ENCODE peak calls at places on chromosomes 12 and 14, in seven cellular contexts. Q is right lobe of liver, U is fibroblast of pulmonary artery, L is neural crest cell, P is AG04450, C is bronchial epithelial cell, J is choroid plexus epithelial cell. V is an unnamed sample.

GRCh38 chr12:51833446-51834227 is 14.9 kb downstream of the FIGNL2 start:
- DNase-seq in Q (no peak), U (no peak), L (no peak), P (no peak), C (no peak), J (no peak), V (no peak)

GRCh38 chr12:3746758-3747157 is 6.2 kb downstream of the CRACR2A start:
- DNase-seq in Q (peak), U (no peak), L (no peak), P (no peak), C (no peak), J (no peak), V (no peak)

GRCh38 chr12:127041985-127042625 is 1224.9 kb upstream of the TMEM132C start:
- DNase-seq in Q (no peak), U (no peak), L (no peak), P (no peak), C (peak), J (no peak), V (peak)

GRCh38 chr12:40105515-40106201 is at the start of gene SLC2A13:
- DNase-seq in Q (peak), U (peak), L (peak), P (peak), C (peak), J (peak), V (peak)

GRCh38 chr12:109385339-109386078 is 37.8 kb downstream of the MYO1H start:
- DNase-seq in Q (no peak), U (peak), L (no peak), P (peak), C (peak), J (peak), V (peak)

GRCh38 chr12:93689076-93689834 is 12.1 kb downstream of the CRADD start:
- DNase-seq in Q (no peak), U (no peak), L (no peak), P (peak), C (peak), J (no peak), V (peak)

GRCh38 chr12:38889297-38889815 is 16.0 kb downstream of the CPNE8 start:
- DNase-seq in Q (no peak), U (no peak), L (no peak), P (no peak), C (no peak), J (no peak), V (no peak)

GRCh38 chr12:93016752-93017350 is 87.8 kb upstream of the EEA1 start:
- DNase-seq in Q (no peak), U (no peak), L (no peak), P (no peak), C (no peak), J (no peak), V (no peak)

GRCh38 chr14:79165460-79166080 is 995.4 kb downstream of the NRXN3 start:
- DNase-seq in Q (no peak), U (no peak), L (no peak), P (no peak), C (no peak), J (no peak), V (no peak)

GRCh38 chr12:68227356-68227755 is 1.7 kb upstream of the IL26 start:
- DNase-seq in Q (no peak), U (no peak), L (no peak), P (no peak), C (no peak), J (no peak), V (no peak)

GRCh38 chr12:49553512-49554088 is 14.3 kb downstream of the MCRS1 start:
- DNase-seq in Q (no peak), U (peak), L (no peak), P (no peak), C (peak), J (peak), V (peak)

GRCh38 chr12:103851127-103851526 is 10.1 kb upstream of the NT5DC3 start:
- DNase-seq in Q (no peak), U (peak), L (no peak), P (no peak), C (no peak), J (peak), V (peak)

GRCh38 chr12:4664111-4664510 is 15.2 kb downstream of the NDUFA9 start:
- DNase-seq in Q (no peak), U (peak), L (no peak), P (peak), C (peak), J (peak), V (peak)

GRCh38 chr12:13153180-13153579 is 43.3 kb upstream of the EMP1 start:
- DNase-seq in Q (no peak), U (no peak), L (no peak), P (no peak), C (no peak), J (no peak), V (no peak)

GRCh38 chr14:100737526-100737925 is 10.8 kb downstream of the DLK1 start:
- DNase-seq in Q (peak), U (no peak), L (no peak), P (no peak), C (no peak), J (no peak), V (no peak)

GRCh38 chr14:33793711-33794110 is 157.2 kb downstream of the EGLN3 start:
- DNase-seq in Q (no peak), U (no peak), L (no peak), P (no peak), C (no peak), J (no peak), V (no peak)

DNA sequence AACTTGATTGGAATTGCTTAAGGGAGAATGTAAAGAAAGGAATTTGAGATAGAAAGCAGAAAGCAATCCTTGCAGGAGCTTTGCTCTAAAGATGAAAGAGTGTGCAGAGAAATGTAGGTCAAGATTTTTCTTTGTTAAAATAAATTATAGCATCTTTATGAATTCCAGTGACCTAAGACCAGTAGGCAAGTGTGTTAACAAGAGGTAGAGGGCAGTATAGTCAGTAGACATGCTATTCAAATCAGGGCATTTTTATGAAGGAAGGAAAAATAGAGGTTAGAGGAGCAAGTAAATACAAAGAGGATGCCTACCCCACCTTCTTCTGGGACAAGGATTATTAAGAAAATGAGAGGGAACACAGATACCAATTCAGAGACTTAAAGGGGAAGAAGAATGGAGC is 148.5 kb downstream of the PLCZ1 start:
- DNase-seq in Q (no peak), U (peak), L (no peak), P (no peak), C (peak), J (peak), V (no peak)
- TF ChIP-seq CTCF in Q (no peak), U (peak), L (no peak), P (peak), C (no peak), J (peak), V (peak)

DNA sequence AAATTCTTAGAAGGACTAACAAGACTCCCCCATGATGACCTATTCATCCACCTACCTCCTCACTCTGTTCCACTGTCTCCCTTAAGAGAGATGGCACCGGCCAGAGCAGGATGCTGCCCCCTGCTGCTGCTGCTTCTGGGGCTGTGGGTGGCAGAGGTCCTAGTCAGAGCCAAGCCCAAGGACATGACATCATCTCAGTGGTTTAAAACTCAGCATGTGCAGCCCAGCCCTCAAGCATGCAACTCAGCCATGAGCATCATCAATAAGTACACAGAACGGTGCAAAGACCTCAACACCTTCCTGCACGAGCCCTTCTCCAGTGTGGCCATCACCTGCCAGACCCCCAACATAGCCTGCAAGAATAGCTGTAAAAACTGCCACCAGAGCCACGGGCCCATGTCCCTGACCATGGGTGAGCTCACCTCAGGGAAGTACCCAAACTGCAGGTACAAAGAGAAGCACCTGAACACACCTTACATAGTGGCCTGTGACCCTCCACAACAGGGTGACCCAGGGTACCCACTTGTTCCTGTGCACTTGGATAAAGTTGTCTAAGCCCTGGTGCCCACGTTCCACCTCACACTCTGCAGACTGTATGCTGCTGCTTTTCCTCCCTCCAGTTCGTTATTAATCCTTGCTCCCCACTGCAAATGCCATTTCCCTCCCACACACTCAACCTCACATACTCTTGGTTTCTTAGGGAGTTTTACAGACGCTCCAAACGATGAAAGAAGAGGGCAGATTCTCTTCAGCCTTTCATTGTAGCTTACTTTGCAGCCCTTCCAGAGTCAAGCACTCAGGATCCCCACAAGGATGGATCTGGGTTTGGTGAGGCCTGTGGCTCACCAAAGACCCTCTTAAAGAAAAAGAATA is at the start of gene RNASE8:
- DNase-seq in Q (no peak), U (no peak), L (no peak), P (no peak), C (peak), J (peak), V (no peak)
- TF ChIP-seq CTCF in Q (peak), U (no peak), L (no peak), P (peak), C (peak), J (peak), V (no peak)

DNA sequence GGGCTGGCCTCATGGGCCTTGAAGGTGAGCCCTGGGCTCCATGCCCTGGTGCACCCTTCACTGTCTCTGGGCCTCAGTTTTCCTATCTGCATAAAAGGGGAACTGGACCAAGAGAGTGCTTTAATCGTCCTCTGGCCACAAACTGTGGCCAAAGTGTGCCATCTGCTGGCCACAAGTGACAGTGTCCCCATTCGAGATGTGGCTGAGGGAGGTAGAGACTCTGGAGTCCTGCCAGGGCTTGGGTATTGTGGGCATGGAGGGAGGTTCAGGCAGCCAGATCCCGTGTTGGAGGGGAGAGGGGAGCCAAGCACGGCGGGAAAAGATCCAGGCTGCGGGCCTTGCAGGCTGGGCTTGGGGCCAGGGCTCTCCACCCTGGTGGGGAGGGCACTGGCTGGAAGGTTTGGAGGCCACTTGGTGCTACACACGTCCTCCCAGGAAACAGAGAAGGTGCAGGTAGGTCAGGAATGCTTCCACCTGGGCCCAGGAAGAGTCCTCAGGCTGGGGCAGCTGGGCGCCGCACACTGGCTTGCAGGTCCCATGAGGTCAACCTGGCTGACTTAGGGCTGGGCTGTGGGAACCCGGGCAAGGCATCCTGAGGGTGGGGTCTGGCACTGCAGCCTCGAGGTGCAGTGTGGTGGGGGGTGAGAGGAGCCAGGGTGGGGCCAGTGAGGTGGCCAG is 7.3 kb upstream of the KIF26A start:
- DNase-seq in Q (peak), U (peak), L (no peak), P (no peak), C (peak), J (peak), V (peak)
- TF ChIP-seq CTCF in Q (peak), U (peak), L (peak), P (no peak), C (peak), J (peak), V (peak)

GRCh38 chr12:14811486-14811885 is 2.5 kb downstream of the SMCO3 start:
- DNase-seq in Q (no peak), U (no peak), L (no peak), P (no peak), C (no peak), J (no peak), V (no peak)

GRCh38 chr12:14814082-14814481 is at the start of gene SMCO3:
- DNase-seq in Q (no peak), U (no peak), L (no peak), P (no peak), C (no peak), J (peak), V (no peak)

GRCh38 chr12:14810167-14810952 is 3.6 kb downstream of the SMCO3 start:
- DNase-seq in Q (no peak), U (no peak), L (no peak), P (no peak), C (no peak), J (no peak), V (no peak)

DNA sequence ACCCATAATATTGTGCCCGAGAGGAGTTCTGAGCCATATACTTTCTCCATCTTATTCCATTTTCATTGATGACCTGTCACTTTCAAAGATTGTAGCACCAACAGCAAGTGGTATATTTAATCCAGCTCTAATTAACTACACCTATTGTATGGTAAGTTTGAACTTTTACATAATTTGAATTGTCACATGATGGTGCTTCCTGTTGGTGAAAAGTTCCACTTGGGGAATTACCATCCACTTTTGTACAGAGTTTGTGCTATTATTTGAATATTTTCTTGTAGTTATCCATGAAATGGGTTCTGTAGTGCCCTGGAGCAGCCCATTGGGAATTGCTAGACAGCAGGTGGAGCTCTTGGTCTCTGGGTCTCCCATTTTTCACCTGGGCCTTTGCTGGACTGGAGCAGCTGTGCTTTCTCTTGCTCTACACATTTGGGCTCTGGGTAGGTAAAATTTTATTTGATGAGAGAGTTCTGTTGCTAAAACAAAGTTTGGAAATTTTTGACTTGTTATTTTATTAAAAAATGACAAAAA is 3.0 kb downstream of the SMCO3 start:
- DNase-seq in Q (peak), U (peak), L (no peak), P (no peak), C (peak), J (peak), V (peak)
- TF ChIP-seq CTCF in Q (peak), U (peak), L (no peak), P (peak), C (peak), J (peak), V (peak)